ENCODE peak calls at places on chromosomes 1 and 21, in nine cellular contexts. One of them, this sample, is unnamed.

GRCh38 chr1:153536618-153537375 is 1.0 kb upstream of the S100A6 start:
- DNase-seq in naive B cell: no peak
- DNase-seq in fibroblast of lung: no peak
- DNase-seq in AG08396: no peak
- DNase-seq in stimulated activated naive B cell treated with anti-CD40 and anti-IgM and Interleukin-4, amounts not matched to agents 10 μg/mL and 1 μg/mL and 100 μg/mL, for 72 hours: no peak
- DNase-seq in fibroblast of the conjunctiva: no peak
- DNase-seq in mesothelial cell of epicardium: no peak
- DNase-seq in NCI-H2081: no peak
- DNase-seq in activated CD4-positive, alpha-beta T cell treated with anti-CD3 and anti-CD28 coated beads, Interleukin-2, amount 50 U/mL, for 24 hours: no peak
- DNase-seq in this sample: no peak

GRCh38 chr1:236552901-236553300 is 29.1 kb downstream of the LGALS8 start:
- DNase-seq in naive B cell: no peak
- DNase-seq in fibroblast of lung: peak; percentile 1
- DNase-seq in AG08396: no peak
- DNase-seq in stimulated activated naive B cell treated with anti-CD40 and anti-IgM and Interleukin-4, amounts not matched to agents 10 μg/mL and 1 μg/mL and 100 μg/mL, for 72 hours: no peak
- DNase-seq in fibroblast of the conjunctiva: no peak
- DNase-seq in mesothelial cell of epicardium: no peak
- DNase-seq in NCI-H2081: no peak
- DNase-seq in activated CD4-positive, alpha-beta T cell treated with anti-CD3 and anti-CD28 coated beads, Interleukin-2, amount 50 U/mL, for 24 hours: no peak
- DNase-seq in this sample: no peak

GRCh38 chr21:40531016-40531415 is 315.9 kb downstream of the DSCAM start:
- DNase-seq in naive B cell: no peak
- DNase-seq in fibroblast of lung: no peak
- DNase-seq in AG08396: no peak
- DNase-seq in stimulated activated naive B cell treated with anti-CD40 and anti-IgM and Interleukin-4, amounts not matched to agents 10 μg/mL and 1 μg/mL and 100 μg/mL, for 72 hours: no peak
- DNase-seq in fibroblast of the conjunctiva: no peak
- DNase-seq in mesothelial cell of epicardium: no peak
- DNase-seq in NCI-H2081: no peak
- DNase-seq in activated CD4-positive, alpha-beta T cell treated with anti-CD3 and anti-CD28 coated beads, Interleukin-2, amount 50 U/mL, for 24 hours: no peak
- DNase-seq in this sample: no peak

GRCh38 chr21:42455196-42455595 is 40.8 kb downstream of the RSPH1 start:
- DNase-seq in naive B cell: no peak
- DNase-seq in fibroblast of lung: no peak
- DNase-seq in AG08396: no peak
- DNase-seq in stimulated activated naive B cell treated with anti-CD40 and anti-IgM and Interleukin-4, amounts not matched to agents 10 μg/mL and 1 μg/mL and 100 μg/mL, for 72 hours: no peak
- DNase-seq in fibroblast of the conjunctiva: no peak
- DNase-seq in mesothelial cell of epicardium: no peak
- DNase-seq in NCI-H2081: no peak
- DNase-seq in activated CD4-positive, alpha-beta T cell treated with anti-CD3 and anti-CD28 coated beads, Interleukin-2, amount 50 U/mL, for 24 hours: no peak
- DNase-seq in this sample: no peak

GRCh38 chr1:221394011-221394544 is 347.8 kb downstream of the DUSP10 start:
- DNase-seq in naive B cell: no peak
- DNase-seq in fibroblast of lung: peak; percentile 90
- DNase-seq in AG08396: no peak
- DNase-seq in stimulated activated naive B cell treated with anti-CD40 and anti-IgM and Interleukin-4, amounts not matched to agents 10 μg/mL and 1 μg/mL and 100 μg/mL, for 72 hours: no peak
- DNase-seq in fibroblast of the conjunctiva: peak; percentile 28
- DNase-seq in mesothelial cell of epicardium: no peak
- DNase-seq in NCI-H2081: peak; percentile 74
- DNase-seq in activated CD4-positive, alpha-beta T cell treated with anti-CD3 and anti-CD28 coated beads, Interleukin-2, amount 50 U/mL, for 24 hours: no peak
- DNase-seq in this sample: no peak

GRCh38 chr1:42479621-42480020 is 16.5 kb downstream of the CCDC30 start:
- DNase-seq in naive B cell: no peak
- DNase-seq in fibroblast of lung: peak; percentile 30
- DNase-seq in AG08396: no peak
- DNase-seq in stimulated activated naive B cell treated with anti-CD40 and anti-IgM and Interleukin-4, amounts not matched to agents 10 μg/mL and 1 μg/mL and 100 μg/mL, for 72 hours: no peak
- DNase-seq in fibroblast of the conjunctiva: no peak
- DNase-seq in mesothelial cell of epicardium: no peak
- DNase-seq in NCI-H2081: no peak
- DNase-seq in activated CD4-positive, alpha-beta T cell treated with anti-CD3 and anti-CD28 coated beads, Interleukin-2, amount 50 U/mL, for 24 hours: no peak
- DNase-seq in this sample: peak; percentile 52

GRCh38 chr1:162756523-162756922 is 34.0 kb upstream of the HSD17B7 start:
- DNase-seq in naive B cell: no peak
- DNase-seq in fibroblast of lung: peak; percentile 43
- DNase-seq in AG08396: no peak
- DNase-seq in stimulated activated naive B cell treated with anti-CD40 and anti-IgM and Interleukin-4, amounts not matched to agents 10 μg/mL and 1 μg/mL and 100 μg/mL, for 72 hours: no peak
- DNase-seq in fibroblast of the conjunctiva: no peak
- DNase-seq in mesothelial cell of epicardium: no peak
- DNase-seq in NCI-H2081: no peak
- DNase-seq in activated CD4-positive, alpha-beta T cell treated with anti-CD3 and anti-CD28 coated beads, Interleukin-2, amount 50 U/mL, for 24 hours: no peak
- DNase-seq in this sample: peak; percentile 35

GRCh38 chr1:94332952-94333351 is 85.2 kb upstream of the ABCD3 start:
- DNase-seq in naive B cell: no peak
- DNase-seq in fibroblast of lung: peak; percentile 68
- DNase-seq in AG08396: no peak
- DNase-seq in stimulated activated naive B cell treated with anti-CD40 and anti-IgM and Interleukin-4, amounts not matched to agents 10 μg/mL and 1 μg/mL and 100 μg/mL, for 72 hours: no peak
- DNase-seq in fibroblast of the conjunctiva: no peak
- DNase-seq in mesothelial cell of epicardium: no peak
- DNase-seq in NCI-H2081: no peak
- DNase-seq in activated CD4-positive, alpha-beta T cell treated with anti-CD3 and anti-CD28 coated beads, Interleukin-2, amount 50 U/mL, for 24 hours: no peak
- DNase-seq in this sample: no peak

GRCh38 chr1:3642921-3643675 is 6.8 kb downstream of the WRAP73 start:
- DNase-seq in naive B cell: no peak
- DNase-seq in fibroblast of lung: no peak
- DNase-seq in AG08396: no peak
- DNase-seq in stimulated activated naive B cell treated with anti-CD40 and anti-IgM and Interleukin-4, amounts not matched to agents 10 μg/mL and 1 μg/mL and 100 μg/mL, for 72 hours: no peak
- DNase-seq in fibroblast of the conjunctiva: no peak
- DNase-seq in mesothelial cell of epicardium: no peak
- DNase-seq in NCI-H2081: no peak
- DNase-seq in activated CD4-positive, alpha-beta T cell treated with anti-CD3 and anti-CD28 coated beads, Interleukin-2, amount 50 U/mL, for 24 hours: no peak
- DNase-seq in this sample: no peak

GRCh38 chr1:209414803-209415329 is 168.6 kb upstream of the CAMK1G start:
- DNase-seq in naive B cell: no peak
- DNase-seq in fibroblast of lung: no peak
- DNase-seq in AG08396: no peak
- DNase-seq in stimulated activated naive B cell treated with anti-CD40 and anti-IgM and Interleukin-4, amounts not matched to agents 10 μg/mL and 1 μg/mL and 100 μg/mL, for 72 hours: no peak
- DNase-seq in fibroblast of the conjunctiva: no peak
- DNase-seq in mesothelial cell of epicardium: no peak
- DNase-seq in NCI-H2081: no peak
- DNase-seq in activated CD4-positive, alpha-beta T cell treated with anti-CD3 and anti-CD28 coated beads, Interleukin-2, amount 50 U/mL, for 24 hours: no peak
- DNase-seq in this sample: no peak

GRCh38 chr1:151888972-151889570 is 20.2 kb downstream of the THEM4 start:
- DNase-seq in naive B cell: peak; percentile 12
- DNase-seq in fibroblast of lung: no peak
- DNase-seq in AG08396: no peak
- DNase-seq in stimulated activated naive B cell treated with anti-CD40 and anti-IgM and Interleukin-4, amounts not matched to agents 10 μg/mL and 1 μg/mL and 100 μg/mL, for 72 hours: no peak
- DNase-seq in fibroblast of the conjunctiva: no peak
- DNase-seq in mesothelial cell of epicardium: no peak
- DNase-seq in NCI-H2081: peak; percentile 29
- DNase-seq in activated CD4-positive, alpha-beta T cell treated with anti-CD3 and anti-CD28 coated beads, Interleukin-2, amount 50 U/mL, for 24 hours: no peak
- DNase-seq in this sample: no peak

GRCh38 chr1:46517010-46517600 is 27.5 kb downstream of the DMBX1 start:
- DNase-seq in naive B cell: no peak
- DNase-seq in fibroblast of lung: no peak
- DNase-seq in AG08396: no peak
- DNase-seq in stimulated activated naive B cell treated with anti-CD40 and anti-IgM and Interleukin-4, amounts not matched to agents 10 μg/mL and 1 μg/mL and 100 μg/mL, for 72 hours: no peak
- DNase-seq in fibroblast of the conjunctiva: no peak
- DNase-seq in mesothelial cell of epicardium: no peak
- DNase-seq in NCI-H2081: peak; percentile 86
- DNase-seq in activated CD4-positive, alpha-beta T cell treated with anti-CD3 and anti-CD28 coated beads, Interleukin-2, amount 50 U/mL, for 24 hours: no peak
- DNase-seq in this sample: peak; percentile 27

GRCh38 chr1:1114431-1114830 is 1.5 kb downstream of the C1orf159 start:
- DNase-seq in naive B cell: no peak
- DNase-seq in fibroblast of lung: no peak
- DNase-seq in AG08396: no peak
- DNase-seq in stimulated activated naive B cell treated with anti-CD40 and anti-IgM and Interleukin-4, amounts not matched to agents 10 μg/mL and 1 μg/mL and 100 μg/mL, for 72 hours: no peak
- DNase-seq in fibroblast of the conjunctiva: no peak
- DNase-seq in mesothelial cell of epicardium: no peak
- DNase-seq in NCI-H2081: no peak
- DNase-seq in activated CD4-positive, alpha-beta T cell treated with anti-CD3 and anti-CD28 coated beads, Interleukin-2, amount 50 U/mL, for 24 hours: no peak
- DNase-seq in this sample: no peak

GRCh38 chr1:23614128-23614660 is 54.9 kb upstream of the ID3 start:
- DNase-seq in naive B cell: no peak
- DNase-seq in fibroblast of lung: no peak
- DNase-seq in AG08396: no peak
- DNase-seq in stimulated activated naive B cell treated with anti-CD40 and anti-IgM and Interleukin-4, amounts not matched to agents 10 μg/mL and 1 μg/mL and 100 μg/mL, for 72 hours: no peak
- DNase-seq in fibroblast of the conjunctiva: no peak
- DNase-seq in mesothelial cell of epicardium: no peak
- DNase-seq in NCI-H2081: no peak
- DNase-seq in activated CD4-positive, alpha-beta T cell treated with anti-CD3 and anti-CD28 coated beads, Interleukin-2, amount 50 U/mL, for 24 hours: no peak
- DNase-seq in this sample: no peak

GRCh38 chr1:182197555-182197954 is 136.0 kb upstream of the ZNF648 start:
- DNase-seq in naive B cell: no peak
- DNase-seq in fibroblast of lung: no peak
- DNase-seq in AG08396: no peak
- DNase-seq in stimulated activated naive B cell treated with anti-CD40 and anti-IgM and Interleukin-4, amounts not matched to agents 10 μg/mL and 1 μg/mL and 100 μg/mL, for 72 hours: no peak
- DNase-seq in fibroblast of the conjunctiva: no peak
- DNase-seq in mesothelial cell of epicardium: no peak
- DNase-seq in NCI-H2081: no peak
- DNase-seq in activated CD4-positive, alpha-beta T cell treated with anti-CD3 and anti-CD28 coated beads, Interleukin-2, amount 50 U/mL, for 24 hours: no peak
- DNase-seq in this sample: no peak

GRCh38 chr1:201578008-201578888 is 39.3 kb downstream of the NAV1 start:
- DNase-seq in naive B cell: no peak
- DNase-seq in fibroblast of lung: peak; percentile 67
- DNase-seq in AG08396: no peak
- DNase-seq in stimulated activated naive B cell treated with anti-CD40 and anti-IgM and Interleukin-4, amounts not matched to agents 10 μg/mL and 1 μg/mL and 100 μg/mL, for 72 hours: no peak
- DNase-seq in fibroblast of the conjunctiva: no peak
- DNase-seq in mesothelial cell of epicardium: no peak
- DNase-seq in NCI-H2081: no peak
- DNase-seq in activated CD4-positive, alpha-beta T cell treated with anti-CD3 and anti-CD28 coated beads, Interleukin-2, amount 50 U/mL, for 24 hours: no peak
- DNase-seq in this sample: no peak

GRCh38 chr1:90591355-90591969 is 125.6 kb downstream of the BARHL2 start:
- DNase-seq in naive B cell: no peak
- DNase-seq in fibroblast of lung: no peak
- DNase-seq in AG08396: no peak
- DNase-seq in stimulated activated naive B cell treated with anti-CD40 and anti-IgM and Interleukin-4, amounts not matched to agents 10 μg/mL and 1 μg/mL and 100 μg/mL, for 72 hours: no peak
- DNase-seq in fibroblast of the conjunctiva: no peak
- DNase-seq in mesothelial cell of epicardium: no peak
- DNase-seq in NCI-H2081: no peak
- DNase-seq in activated CD4-positive, alpha-beta T cell treated with anti-CD3 and anti-CD28 coated beads, Interleukin-2, amount 50 U/mL, for 24 hours: no peak
- DNase-seq in this sample: no peak

GRCh38 chr1:13917607-13918006 is 217.6 kb downstream of the PRDM2 start:
- DNase-seq in naive B cell: no peak
- DNase-seq in fibroblast of lung: no peak
- DNase-seq in AG08396: no peak
- DNase-seq in stimulated activated naive B cell treated with anti-CD40 and anti-IgM and Interleukin-4, amounts not matched to agents 10 μg/mL and 1 μg/mL and 100 μg/mL, for 72 hours: no peak
- DNase-seq in fibroblast of the conjunctiva: no peak
- DNase-seq in mesothelial cell of epicardium: no peak
- DNase-seq in NCI-H2081: no peak
- DNase-seq in activated CD4-positive, alpha-beta T cell treated with anti-CD3 and anti-CD28 coated beads, Interleukin-2, amount 50 U/mL, for 24 hours: no peak
- DNase-seq in this sample: no peak

GRCh38 chr1:145782166-145783099 is 41.5 kb downstream of the RNF115 start:
- DNase-seq in naive B cell: no peak
- DNase-seq in fibroblast of lung: peak; percentile 96
- DNase-seq in AG08396: peak; percentile 60
- DNase-seq in stimulated activated naive B cell treated with anti-CD40 and anti-IgM and Interleukin-4, amounts not matched to agents 10 μg/mL and 1 μg/mL and 100 μg/mL, for 72 hours: no peak
- DNase-seq in fibroblast of the conjunctiva: peak; percentile 87
- DNase-seq in mesothelial cell of epicardium: no peak
- DNase-seq in NCI-H2081: no peak
- DNase-seq in activated CD4-positive, alpha-beta T cell treated with anti-CD3 and anti-CD28 coated beads, Interleukin-2, amount 50 U/mL, for 24 hours: no peak
- DNase-seq in this sample: no peak

GRCh38 chr1:190373705-190374336 is 103.8 kb downstream of the BRINP3 start:
- DNase-seq in naive B cell: no peak
- DNase-seq in fibroblast of lung: peak; percentile 6
- DNase-seq in AG08396: no peak
- DNase-seq in stimulated activated naive B cell treated with anti-CD40 and anti-IgM and Interleukin-4, amounts not matched to agents 10 μg/mL and 1 μg/mL and 100 μg/mL, for 72 hours: no peak
- DNase-seq in fibroblast of the conjunctiva: peak; percentile 6
- DNase-seq in mesothelial cell of epicardium: no peak
- DNase-seq in NCI-H2081: peak; percentile 34
- DNase-seq in activated CD4-positive, alpha-beta T cell treated with anti-CD3 and anti-CD28 coated beads, Interleukin-2, amount 50 U/mL, for 24 hours: no peak
- DNase-seq in this sample: peak; percentile 63

GRCh38 chr1:244796719-244797406 is 38.6 kb upstream of the COX20 start:
- DNase-seq in naive B cell: peak; percentile 48
- DNase-seq in fibroblast of lung: peak; percentile 45
- DNase-seq in AG08396: peak; percentile 63
- DNase-seq in stimulated activated naive B cell treated with anti-CD40 and anti-IgM and Interleukin-4, amounts not matched to agents 10 μg/mL and 1 μg/mL and 100 μg/mL, for 72 hours: peak; percentile 17
- DNase-seq in fibroblast of the conjunctiva: peak; percentile 48
- DNase-seq in mesothelial cell of epicardium: peak; percentile 74
- DNase-seq in NCI-H2081: peak; percentile 68
- DNase-seq in activated CD4-positive, alpha-beta T cell treated with anti-CD3 and anti-CD28 coated beads, Interleukin-2, amount 50 U/mL, for 24 hours: peak; percentile 8
- DNase-seq in this sample: peak; percentile 74

GRCh38 chr1:41098657-41099207 is 77.2 kb upstream of the SLFNL1 start:
- DNase-seq in naive B cell: no peak
- DNase-seq in fibroblast of lung: no peak
- DNase-seq in AG08396: no peak
- DNase-seq in stimulated activated naive B cell treated with anti-CD40 and anti-IgM and Interleukin-4, amounts not matched to agents 10 μg/mL and 1 μg/mL and 100 μg/mL, for 72 hours: no peak
- DNase-seq in fibroblast of the conjunctiva: no peak
- DNase-seq in mesothelial cell of epicardium: no peak
- DNase-seq in NCI-H2081: no peak
- DNase-seq in activated CD4-positive, alpha-beta T cell treated with anti-CD3 and anti-CD28 coated beads, Interleukin-2, amount 50 U/mL, for 24 hours: no peak
- DNase-seq in this sample: no peak

GRCh38 chr1:31696246-31696645 is 7.6 kb downstream of the COL16A1 start:
- DNase-seq in naive B cell: no peak
- DNase-seq in fibroblast of lung: no peak
- DNase-seq in AG08396: no peak
- DNase-seq in stimulated activated naive B cell treated with anti-CD40 and anti-IgM and Interleukin-4, amounts not matched to agents 10 μg/mL and 1 μg/mL and 100 μg/mL, for 72 hours: no peak
- DNase-seq in fibroblast of the conjunctiva: no peak
- DNase-seq in mesothelial cell of epicardium: no peak
- DNase-seq in NCI-H2081: no peak
- DNase-seq in activated CD4-positive, alpha-beta T cell treated with anti-CD3 and anti-CD28 coated beads, Interleukin-2, amount 50 U/mL, for 24 hours: no peak
- DNase-seq in this sample: no peak

GRCh38 chr1:18653375-18653774 is 22.7 kb downstream of the PAX7 start:
- DNase-seq in naive B cell: no peak
- DNase-seq in fibroblast of lung: no peak
- DNase-seq in AG08396: no peak
- DNase-seq in stimulated activated naive B cell treated with anti-CD40 and anti-IgM and Interleukin-4, amounts not matched to agents 10 μg/mL and 1 μg/mL and 100 μg/mL, for 72 hours: no peak
- DNase-seq in fibroblast of the conjunctiva: no peak
- DNase-seq in mesothelial cell of epicardium: no peak
- DNase-seq in NCI-H2081: no peak
- DNase-seq in activated CD4-positive, alpha-beta T cell treated with anti-CD3 and anti-CD28 coated beads, Interleukin-2, amount 50 U/mL, for 24 hours: no peak
- DNase-seq in this sample: no peak

GRCh38 chr1:244583358-244583757 is 69.6 kb upstream of the DESI2 start:
- DNase-seq in naive B cell: no peak
- DNase-seq in fibroblast of lung: no peak
- DNase-seq in AG08396: no peak
- DNase-seq in stimulated activated naive B cell treated with anti-CD40 and anti-IgM and Interleukin-4, amounts not matched to agents 10 μg/mL and 1 μg/mL and 100 μg/mL, for 72 hours: no peak
- DNase-seq in fibroblast of the conjunctiva: no peak
- DNase-seq in mesothelial cell of epicardium: no peak
- DNase-seq in NCI-H2081: no peak
- DNase-seq in activated CD4-positive, alpha-beta T cell treated with anti-CD3 and anti-CD28 coated beads, Interleukin-2, amount 50 U/mL, for 24 hours: no peak
- DNase-seq in this sample: no peak

GRCh38 chr1:2308844-2309243 is 80.7 kb downstream of the SKI start:
- DNase-seq in naive B cell: no peak
- DNase-seq in fibroblast of lung: no peak
- DNase-seq in AG08396: no peak
- DNase-seq in stimulated activated naive B cell treated with anti-CD40 and anti-IgM and Interleukin-4, amounts not matched to agents 10 μg/mL and 1 μg/mL and 100 μg/mL, for 72 hours: no peak
- DNase-seq in fibroblast of the conjunctiva: no peak
- DNase-seq in mesothelial cell of epicardium: no peak
- DNase-seq in NCI-H2081: no peak
- DNase-seq in activated CD4-positive, alpha-beta T cell treated with anti-CD3 and anti-CD28 coated beads, Interleukin-2, amount 50 U/mL, for 24 hours: no peak
- DNase-seq in this sample: no peak

GRCh38 chr1:92992066-92992465 is 30.8 kb upstream of the DIPK1A start:
- DNase-seq in naive B cell: no peak
- DNase-seq in fibroblast of lung: peak; percentile 44
- DNase-seq in AG08396: no peak
- DNase-seq in stimulated activated naive B cell treated with anti-CD40 and anti-IgM and Interleukin-4, amounts not matched to agents 10 μg/mL and 1 μg/mL and 100 μg/mL, for 72 hours: no peak
- DNase-seq in fibroblast of the conjunctiva: no peak
- DNase-seq in mesothelial cell of epicardium: no peak
- DNase-seq in NCI-H2081: no peak
- DNase-seq in activated CD4-positive, alpha-beta T cell treated with anti-CD3 and anti-CD28 coated beads, Interleukin-2, amount 50 U/mL, for 24 hours: no peak
- DNase-seq in this sample: no peak

GRCh38 chr1:181310560-181310959 is 172.8 kb upstream of the CACNA1E start:
- DNase-seq in naive B cell: no peak
- DNase-seq in fibroblast of lung: peak; percentile 1
- DNase-seq in AG08396: no peak
- DNase-seq in stimulated activated naive B cell treated with anti-CD40 and anti-IgM and Interleukin-4, amounts not matched to agents 10 μg/mL and 1 μg/mL and 100 μg/mL, for 72 hours: no peak
- DNase-seq in fibroblast of the conjunctiva: no peak
- DNase-seq in mesothelial cell of epicardium: no peak
- DNase-seq in NCI-H2081: no peak
- DNase-seq in activated CD4-positive, alpha-beta T cell treated with anti-CD3 and anti-CD28 coated beads, Interleukin-2, amount 50 U/mL, for 24 hours: no peak
- DNase-seq in this sample: no peak

GRCh38 chr1:182668633-182669032 is 15.8 kb downstream of the RGS8 start:
- DNase-seq in naive B cell: no peak
- DNase-seq in fibroblast of lung: no peak
- DNase-seq in AG08396: no peak
- DNase-seq in stimulated activated naive B cell treated with anti-CD40 and anti-IgM and Interleukin-4, amounts not matched to agents 10 μg/mL and 1 μg/mL and 100 μg/mL, for 72 hours: no peak
- DNase-seq in fibroblast of the conjunctiva: no peak
- DNase-seq in mesothelial cell of epicardium: no peak
- DNase-seq in NCI-H2081: no peak
- DNase-seq in activated CD4-positive, alpha-beta T cell treated with anti-CD3 and anti-CD28 coated beads, Interleukin-2, amount 50 U/mL, for 24 hours: no peak
- DNase-seq in this sample: no peak

GRCh38 chr1:110672001-110672752 is 2.6 kb downstream of the KCNA3 start:
- DNase-seq in naive B cell: peak; percentile 44
- DNase-seq in fibroblast of lung: no peak
- DNase-seq in AG08396: peak; percentile 72
- DNase-seq in stimulated activated naive B cell treated with anti-CD40 and anti-IgM and Interleukin-4, amounts not matched to agents 10 μg/mL and 1 μg/mL and 100 μg/mL, for 72 hours: peak; percentile 37
- DNase-seq in fibroblast of the conjunctiva: no peak
- DNase-seq in mesothelial cell of epicardium: no peak
- DNase-seq in NCI-H2081: no peak
- DNase-seq in activated CD4-positive, alpha-beta T cell treated with anti-CD3 and anti-CD28 coated beads, Interleukin-2, amount 50 U/mL, for 24 hours: peak; percentile 26
- DNase-seq in this sample: peak; percentile 39

GRCh38 chr1:6464514-6464836 is 1.5 kb downstream of the TNFRSF25 start:
- DNase-seq in naive B cell: no peak
- DNase-seq in fibroblast of lung: no peak
- DNase-seq in AG08396: no peak
- DNase-seq in stimulated activated naive B cell treated with anti-CD40 and anti-IgM and Interleukin-4, amounts not matched to agents 10 μg/mL and 1 μg/mL and 100 μg/mL, for 72 hours: no peak
- DNase-seq in fibroblast of the conjunctiva: no peak
- DNase-seq in mesothelial cell of epicardium: no peak
- DNase-seq in NCI-H2081: peak; percentile 43
- DNase-seq in activated CD4-positive, alpha-beta T cell treated with anti-CD3 and anti-CD28 coated beads, Interleukin-2, amount 50 U/mL, for 24 hours: no peak
- DNase-seq in this sample: no peak

This sample was measured in A673.